ENCODE peak calls at places on chromosomes 11 and 22, in seven cellular contexts. M is upper lobe of right lung; E is G401; C is stimulated activated naive CD4-positive, alpha-beta T cell treated with Interleukin-2 at 50 U/mL for 16 hours; F is activated T-helper 1 cell treated with anti-CD3 and anti-CD28 coated beads, Interleukin-2, amount 50 U/mL, for 16 hours; S is GM23248; X is amygdala. T is an unnamed sample.

GRCh38 chr11:62418136-62418535 is 697 bp upstream of the SCGB1A1 start:
- DNase-seq in M (no peak), E (no peak), C (no peak), F (no peak), S (no peak), X (no peak), T (no peak)

GRCh38 chr11:15969701-15970329 is 386.5 kb downstream of the SOX6 start:
- DNase-seq in M (no peak), E (no peak), C (no peak), F (no peak), S (peak), X (no peak), T (no peak)

GRCh38 chr22:30420401-30421178 is 5.0 kb upstream of the MTFP1 start:
- DNase-seq in M (no peak), E (no peak), C (no peak), F (no peak), S (peak), X (no peak), T (no peak)

GRCh38 chr22:39148727-39149535 is 3.5 kb downstream of the CBX7 start:
- DNase-seq in M (peak), E (peak), C (peak), F (peak), S (no peak), X (peak), T (peak)

GRCh38 chr22:24474221-24474620 is 20.9 kb upstream of the UPB1 start:
- DNase-seq in M (no peak), E (peak), C (no peak), F (no peak), S (peak), X (no peak), T (no peak)

GRCh38 chr11:118194835-118195627 is 18.6 kb upstream of the SCN2B start:
- DNase-seq in M (peak), E (peak), C (no peak), F (no peak), S (peak), X (peak), T (no peak)

GRCh38 chr11:70668204-70669202 is 270.2 kb downstream of the CTTN start:
- DNase-seq in M (no peak), E (no peak), C (no peak), F (no peak), S (no peak), X (no peak), T (no peak)

GRCh38 chr11:130457909-130458729 is 9.7 kb downstream of the ADAMTS15 start:
- DNase-seq in M (no peak), E (no peak), C (no peak), F (no peak), S (peak), X (no peak), T (no peak)

GRCh38 chr11:69501891-69502860 is 20.7 kb downstream of the LINC01488 start:
- DNase-seq in M (peak), E (no peak), C (no peak), F (no peak), S (no peak), X (no peak), T (no peak)

GRCh38 chr11:77503006-77503405 is 29.1 kb upstream of the PAK1 start:
- DNase-seq in M (no peak), E (no peak), C (no peak), F (no peak), S (peak), X (no peak), T (no peak)

GRCh38 chr11:128688031-128688713 is 5.7 kb upstream of the FLI1 start:
- DNase-seq in M (no peak), E (no peak), C (no peak), F (no peak), S (no peak), X (no peak), T (no peak)

GRCh38 chr11:88338223-88338661 is 706 bp upstream of the CTSC start:
- DNase-seq in M (peak), E (no peak), C (peak), F (peak), S (peak), X (no peak), T (peak)

GRCh38 chr22:46671824-46672432 is 51.7 kb downstream of the GRAMD4 start:
- DNase-seq in M (no peak), E (no peak), C (no peak), F (no peak), S (no peak), X (no peak), T (no peak)

GRCh38 chr11:10407749-10408472 is 47.2 kb upstream of the AMPD3 start:
- DNase-seq in M (no peak), E (no peak), C (no peak), F (no peak), S (peak), X (no peak), T (no peak)

GRCh38 chr11:2932850-2933251 is 3.6 kb upstream of the PHLDA2 start:
- DNase-seq in M (peak), E (no peak), C (no peak), F (no peak), S (peak), X (no peak), T (no peak)

GRCh38 chr11:92770981-92771380 is 198.5 kb upstream of the MTNR1B start:
- DNase-seq in M (no peak), E (no peak), C (no peak), F (no peak), S (no peak), X (no peak), T (no peak)

GRCh38 chr11:120391854-120392253 is 55.6 kb downstream of the ARHGEF12 start:
- DNase-seq in M (no peak), E (no peak), C (no peak), F (no peak), S (no peak), X (no peak), T (no peak)

GRCh38 chr11:75342231-75342918 is 9.1 kb downstream of the ARRB1 start:
- DNase-seq in M (no peak), E (peak), C (no peak), F (no peak), S (no peak), X (peak), T (no peak)

GRCh38 chr11:17019231-17019630 is 5.0 kb upstream of the PLEKHA7 start:
- DNase-seq in M (no peak), E (no peak), C (no peak), F (no peak), S (no peak), X (no peak), T (no peak)

GRCh38 chr22:23534201-23534850 is 45.8 kb downstream of the IGLL1 start:
- DNase-seq in M (peak), E (no peak), C (no peak), F (no peak), S (no peak), X (no peak), T (no peak)

GRCh38 chr11:116042125-116042524 is 537.9 kb upstream of the CADM1 start:
- DNase-seq in M (no peak), E (no peak), C (no peak), F (no peak), S (no peak), X (no peak), T (no peak)

GRCh38 chr11:76617553-76618265 is 52.8 kb downstream of the LRRC32 start:
- DNase-seq in M (no peak), E (no peak), C (no peak), F (no peak), S (peak), X (no peak), T (no peak)

GRCh38 chr11:16468735-16469446 is 112.5 kb upstream of the SOX6 start:
- DNase-seq in M (no peak), E (no peak), C (no peak), F (no peak), S (no peak), X (no peak), T (no peak)

GRCh38 chr22:32574957-32575893 is 100.6 kb downstream of the FBXO7 start:
- DNase-seq in M (no peak), E (no peak), C (no peak), F (no peak), S (no peak), X (no peak), T (no peak)

GRCh38 chr11:64694821-64695365 is 28.1 kb downstream of the NRXN2 start:
- DNase-seq in M (peak), E (peak), C (no peak), F (no peak), S (no peak), X (peak), T (no peak)

GRCh38 chr11:27968461-27968860 is 139.5 kb downstream of the KIF18A start:
- DNase-seq in M (no peak), E (no peak), C (no peak), F (no peak), S (peak), X (no peak), T (no peak)

GRCh38 chr11:70230151-70230839 is 27.2 kb downstream of the FADD start:
- DNase-seq in M (no peak), E (no peak), C (no peak), F (no peak), S (no peak), X (no peak), T (no peak)

GRCh38 chr11:119460130-119460529 is 37.2 kb upstream of the THY1 start:
- DNase-seq in M (no peak), E (no peak), C (no peak), F (no peak), S (no peak), X (no peak), T (no peak)

GRCh38 chr11:93986716-93987115 is 34.4 kb upstream of the HEPHL1 start:
- DNase-seq in M (peak), E (peak), C (no peak), F (no peak), S (peak), X (no peak), T (no peak)

GRCh38 chr11:100646545-100646944 is 40.5 kb upstream of the ARHGAP42 start:
- DNase-seq in M (no peak), E (no peak), C (no peak), F (no peak), S (no peak), X (no peak), T (no peak)

GRCh38 chr11:31397239-31397834 is 27.7 kb downstream of the DNAJC24 start:
- DNase-seq in M (no peak), E (peak), C (no peak), F (no peak), S (peak), X (no peak), T (no peak)

GRCh38 chr11:72579816-72580647 is 94.2 kb downstream of the PDE2A start:
- DNase-seq in M (peak), E (no peak), C (no peak), F (no peak), S (no peak), X (no peak), T (no peak)

GRCh38 chr22:49406879-49407587 is 420.6 kb downstream of the BRD1 start:
- DNase-seq in M (no peak), E (no peak), C (no peak), F (no peak), S (no peak), X (no peak), T (no peak)

GRCh38 chr22:46769191-46769675 is 6.8 kb downstream of the TBC1D22A start:
- DNase-seq in M (no peak), E (peak), C (no peak), F (no peak), S (no peak), X (no peak), T (no peak)

GRCh38 chr11:955154-956049 is 29.7 kb downstream of the AP2A2 start:
- DNase-seq in M (no peak), E (peak), C (no peak), F (no peak), S (no peak), X (no peak), T (no peak)

GRCh38 chr11:63826471-63827190 is 12.3 kb upstream of the MARK2 start:
- DNase-seq in M (no peak), E (no peak), C (no peak), F (no peak), S (no peak), X (no peak), T (no peak)

GRCh38 chr11:110130642-110131238 is 37.5 kb downstream of the ZC3H12C start:
- DNase-seq in M (no peak), E (no peak), C (no peak), F (no peak), S (no peak), X (no peak), T (no peak)

GRCh38 chr11:1608363-1608762 is at the start of gene KRTAP5-3:
- DNase-seq in M (no peak), E (no peak), C (no peak), F (no peak), S (no peak), X (no peak), T (no peak)

GRCh38 chr11:122711831-122712378 is 56.4 kb downstream of the UBASH3B start:
- DNase-seq in M (no peak), E (no peak), C (no peak), F (no peak), S (peak), X (no peak), T (no peak)